ENCODE peak calls at places on chromosomes 3 and 15, in eight cellular contexts. One of them, this sample, is unnamed.
A peak's percentile ranks its signal among the peaks of the same experiment; 100 is the strongest.

GRCh38 chr3:30539772-30540171 is 66.6 kb upstream of the TGFBR2 start:
- DNase-seq in erythroblast: no peak
- DNase-seq in mesothelial cell of epicardium: no peak
- DNase-seq in GM12891: no peak
- DNase-seq in SW480: no peak
- DNase-seq in HEK293T: no peak
- DNase-seq in small intestine: no peak
- DNase-seq in H7: no peak
- DNase-seq in this sample: no peak

GRCh38 chr15:38130739-38131498 is 121.7 kb upstream of the SPRED1 start:
- DNase-seq in erythroblast: no peak
- DNase-seq in mesothelial cell of epicardium: peak; percentile 27
- DNase-seq in GM12891: no peak
- DNase-seq in SW480: peak; percentile 68
- DNase-seq in HEK293T: no peak
- DNase-seq in small intestine: peak; percentile 13
- DNase-seq in H7: peak; percentile 22
- DNase-seq in this sample: peak; percentile 87

GRCh38 chr3:178454714-178455113 is 81.5 kb upstream of the KCNMB2 start:
- DNase-seq in erythroblast: no peak
- DNase-seq in mesothelial cell of epicardium: no peak
- DNase-seq in GM12891: no peak
- DNase-seq in SW480: no peak
- DNase-seq in HEK293T: no peak
- DNase-seq in small intestine: no peak
- DNase-seq in H7: no peak
- DNase-seq in this sample: peak; percentile 14

GRCh38 chr3:54120657-54121403 is 1.5 kb upstream of the CACNA2D3 start:
- DNase-seq in erythroblast: no peak
- DNase-seq in mesothelial cell of epicardium: no peak
- DNase-seq in GM12891: peak; percentile 52
- DNase-seq in SW480: peak; percentile 39
- DNase-seq in HEK293T: peak; percentile 29
- DNase-seq in small intestine: no peak
- DNase-seq in H7: peak; percentile 83
- DNase-seq in this sample: no peak

GRCh38 chr3:30710017-30710416 is 103.6 kb downstream of the TGFBR2 start:
- DNase-seq in erythroblast: no peak
- DNase-seq in mesothelial cell of epicardium: no peak
- DNase-seq in GM12891: no peak
- DNase-seq in SW480: no peak
- DNase-seq in HEK293T: no peak
- DNase-seq in small intestine: no peak
- DNase-seq in H7: no peak
- DNase-seq in this sample: no peak

GRCh38 chr15:86650084-86650483 is 570.4 kb downstream of the AGBL1 start:
- DNase-seq in erythroblast: peak; percentile 9
- DNase-seq in mesothelial cell of epicardium: no peak
- DNase-seq in GM12891: no peak
- DNase-seq in SW480: peak; percentile 2
- DNase-seq in HEK293T: no peak
- DNase-seq in small intestine: peak; percentile 55
- DNase-seq in H7: no peak
- DNase-seq in this sample: no peak

GRCh38 chr15:47784820-47785219 is 67.5 kb downstream of the SEMA6D start:
- DNase-seq in erythroblast: no peak
- DNase-seq in mesothelial cell of epicardium: no peak
- DNase-seq in GM12891: no peak
- DNase-seq in SW480: no peak
- DNase-seq in HEK293T: no peak
- DNase-seq in small intestine: no peak
- DNase-seq in H7: no peak
- DNase-seq in this sample: no peak

GRCh38 chr3:132321321-132321720 is 4.1 kb downstream of the ACP3 start:
- DNase-seq in erythroblast: no peak
- DNase-seq in mesothelial cell of epicardium: no peak
- DNase-seq in GM12891: no peak
- DNase-seq in SW480: no peak
- DNase-seq in HEK293T: no peak
- DNase-seq in small intestine: no peak
- DNase-seq in H7: no peak
- DNase-seq in this sample: no peak

GRCh38 chr15:40336129-40337122 is 4.3 kb downstream of the CCDC9B start:
- DNase-seq in erythroblast: peak; percentile 39
- DNase-seq in mesothelial cell of epicardium: no peak
- DNase-seq in GM12891: no peak
- DNase-seq in SW480: no peak
- DNase-seq in HEK293T: no peak
- DNase-seq in small intestine: no peak
- DNase-seq in H7: peak; percentile 92
- DNase-seq in this sample: no peak

GRCh38 chr15:64009241-64009640 is 37.0 kb downstream of the DAPK2 start:
- DNase-seq in erythroblast: no peak
- DNase-seq in mesothelial cell of epicardium: no peak
- DNase-seq in GM12891: no peak
- DNase-seq in SW480: no peak
- DNase-seq in HEK293T: no peak
- DNase-seq in small intestine: peak; percentile 70
- DNase-seq in H7: no peak
- DNase-seq in this sample: no peak

GRCh38 chr3:157865449-157865862 is 240.8 kb downstream of the SHOX2 start:
- DNase-seq in erythroblast: peak; percentile 80
- DNase-seq in mesothelial cell of epicardium: no peak
- DNase-seq in GM12891: peak; percentile 30
- DNase-seq in SW480: peak; percentile 35
- DNase-seq in HEK293T: peak; percentile 78
- DNase-seq in small intestine: peak; percentile 5
- DNase-seq in H7: peak; percentile 75
- DNase-seq in this sample: no peak

GRCh38 chr15:55196011-55196410 is 730 bp downstream of the RSL24D1 start:
- DNase-seq in erythroblast: peak; percentile 70
- DNase-seq in mesothelial cell of epicardium: no peak
- DNase-seq in GM12891: no peak
- DNase-seq in SW480: no peak
- DNase-seq in HEK293T: no peak
- DNase-seq in small intestine: peak; percentile 7
- DNase-seq in H7: no peak
- DNase-seq in this sample: no peak

GRCh38 chr15:89335289-89336041 is 841 bp upstream of the POLG start:
- DNase-seq in erythroblast: no peak
- DNase-seq in mesothelial cell of epicardium: no peak
- DNase-seq in GM12891: no peak
- DNase-seq in SW480: no peak
- DNase-seq in HEK293T: peak; percentile 45
- DNase-seq in small intestine: no peak
- DNase-seq in H7: peak; percentile 62
- DNase-seq in this sample: no peak

GRCh38 chr3:157199841-157200240 is 39.9 kb upstream of the CCNL1 start:
- DNase-seq in erythroblast: no peak
- DNase-seq in mesothelial cell of epicardium: no peak
- DNase-seq in GM12891: no peak
- DNase-seq in SW480: no peak
- DNase-seq in HEK293T: no peak
- DNase-seq in small intestine: no peak
- DNase-seq in H7: no peak
- DNase-seq in this sample: no peak

GRCh38 chr3:51954120-51954519 is 1.1 kb upstream of the GPR62 start:
- DNase-seq in erythroblast: no peak
- DNase-seq in mesothelial cell of epicardium: no peak
- DNase-seq in GM12891: no peak
- DNase-seq in SW480: no peak
- DNase-seq in HEK293T: no peak
- DNase-seq in small intestine: no peak
- DNase-seq in H7: no peak
- DNase-seq in this sample: no peak

GRCh38 chr15:92807971-92808571 is 92.1 kb upstream of the CHD2 start:
- DNase-seq in erythroblast: peak; percentile 68
- DNase-seq in mesothelial cell of epicardium: no peak
- DNase-seq in GM12891: no peak
- DNase-seq in SW480: peak; percentile 44
- DNase-seq in HEK293T: no peak
- DNase-seq in small intestine: peak; percentile 59
- DNase-seq in H7: peak; percentile 51
- DNase-seq in this sample: no peak

GRCh38 chr3:122355612-122356011 is 27.4 kb downstream of the MIX23 start:
- DNase-seq in erythroblast: peak; percentile 53
- DNase-seq in mesothelial cell of epicardium: no peak
- DNase-seq in GM12891: no peak
- DNase-seq in SW480: no peak
- DNase-seq in HEK293T: no peak
- DNase-seq in small intestine: no peak
- DNase-seq in H7: no peak
- DNase-seq in this sample: no peak

GRCh38 chr15:73273181-73274002 is 95.4 kb downstream of the HCN4 start:
- DNase-seq in erythroblast: peak; percentile 70
- DNase-seq in mesothelial cell of epicardium: no peak
- DNase-seq in GM12891: peak; percentile 30
- DNase-seq in SW480: peak; percentile 57
- DNase-seq in HEK293T: peak; percentile 69
- DNase-seq in small intestine: peak; percentile 59
- DNase-seq in H7: peak; percentile 71
- DNase-seq in this sample: no peak

GRCh38 chr15:75573643-75574384 is 5.3 kb downstream of the PTPN9 start:
- DNase-seq in erythroblast: no peak
- DNase-seq in mesothelial cell of epicardium: no peak
- DNase-seq in GM12891: no peak
- DNase-seq in SW480: no peak
- DNase-seq in HEK293T: no peak
- DNase-seq in small intestine: no peak
- DNase-seq in H7: peak; percentile 59
- DNase-seq in this sample: no peak

GRCh38 chr3:13634151-13634550 is 85.2 kb downstream of the FBLN2 start:
- DNase-seq in erythroblast: no peak
- DNase-seq in mesothelial cell of epicardium: no peak
- DNase-seq in GM12891: no peak
- DNase-seq in SW480: no peak
- DNase-seq in HEK293T: no peak
- DNase-seq in small intestine: no peak
- DNase-seq in H7: no peak
- DNase-seq in this sample: no peak

GRCh38 chr3:75001330-75001729 is 386.9 kb upstream of the CNTN3 start:
- DNase-seq in erythroblast: peak; percentile 2
- DNase-seq in mesothelial cell of epicardium: no peak
- DNase-seq in GM12891: no peak
- DNase-seq in SW480: peak; percentile 11
- DNase-seq in HEK293T: no peak
- DNase-seq in small intestine: no peak
- DNase-seq in H7: peak; percentile 43
- DNase-seq in this sample: no peak

GRCh38 chr3:171379281-171379680 is 80.9 kb downstream of the TNIK start:
- DNase-seq in erythroblast: no peak
- DNase-seq in mesothelial cell of epicardium: no peak
- DNase-seq in GM12891: no peak
- DNase-seq in SW480: no peak
- DNase-seq in HEK293T: no peak
- DNase-seq in small intestine: no peak
- DNase-seq in H7: no peak
- DNase-seq in this sample: peak; percentile 80

GRCh38 chr3:158106773-158107461 is 697 bp upstream of the SHOX2 start:
- DNase-seq in erythroblast: peak; percentile 68
- DNase-seq in mesothelial cell of epicardium: no peak
- DNase-seq in GM12891: no peak
- DNase-seq in SW480: peak; percentile 36
- DNase-seq in HEK293T: peak; percentile 52
- DNase-seq in small intestine: no peak
- DNase-seq in H7: peak; percentile 65
- DNase-seq in this sample: no peak

GRCh38 chr15:68791431-68792283 is 29.0 kb downstream of the ANP32A start:
- DNase-seq in erythroblast: no peak
- DNase-seq in mesothelial cell of epicardium: no peak
- DNase-seq in GM12891: peak; percentile 40
- DNase-seq in SW480: no peak
- DNase-seq in HEK293T: no peak
- DNase-seq in small intestine: no peak
- DNase-seq in H7: peak; percentile 72
- DNase-seq in this sample: no peak

GRCh38 chr15:39553947-39554731 is 26.7 kb upstream of the THBS1 start:
- DNase-seq in erythroblast: no peak
- DNase-seq in mesothelial cell of epicardium: no peak
- DNase-seq in GM12891: no peak
- DNase-seq in SW480: no peak
- DNase-seq in HEK293T: no peak
- DNase-seq in small intestine: no peak
- DNase-seq in H7: no peak
- DNase-seq in this sample: no peak

GRCh38 chr3:178059124-178059523 is 477.1 kb upstream of the KCNMB2 start:
- DNase-seq in erythroblast: no peak
- DNase-seq in mesothelial cell of epicardium: no peak
- DNase-seq in GM12891: no peak
- DNase-seq in SW480: no peak
- DNase-seq in HEK293T: no peak
- DNase-seq in small intestine: no peak
- DNase-seq in H7: no peak
- DNase-seq in this sample: no peak

GRCh38 chr15:98813956-98814355 is 165.6 kb downstream of the IGF1R start:
- DNase-seq in erythroblast: no peak
- DNase-seq in mesothelial cell of epicardium: no peak
- DNase-seq in GM12891: no peak
- DNase-seq in SW480: no peak
- DNase-seq in HEK293T: no peak
- DNase-seq in small intestine: no peak
- DNase-seq in H7: no peak
- DNase-seq in this sample: no peak

GRCh38 chr15:96972201-96972600 is 641.7 kb downstream of the NR2F2 start:
- DNase-seq in erythroblast: no peak
- DNase-seq in mesothelial cell of epicardium: no peak
- DNase-seq in GM12891: no peak
- DNase-seq in SW480: peak; percentile 44
- DNase-seq in HEK293T: no peak
- DNase-seq in small intestine: no peak
- DNase-seq in H7: no peak
- DNase-seq in this sample: no peak

GRCh38 chr3:97928986-97929385 is 43.2 kb downstream of the RIOX2 start:
- DNase-seq in erythroblast: no peak
- DNase-seq in mesothelial cell of epicardium: no peak
- DNase-seq in GM12891: no peak
- DNase-seq in SW480: no peak
- DNase-seq in HEK293T: no peak
- DNase-seq in small intestine: no peak
- DNase-seq in H7: no peak
- DNase-seq in this sample: no peak

GRCh38 chr3:125281411-125281810 is 68.9 kb upstream of the SLC12A8 start:
- DNase-seq in erythroblast: no peak
- DNase-seq in mesothelial cell of epicardium: no peak
- DNase-seq in GM12891: no peak
- DNase-seq in SW480: no peak
- DNase-seq in HEK293T: no peak
- DNase-seq in small intestine: no peak
- DNase-seq in H7: no peak
- DNase-seq in this sample: no peak

GRCh38 chr3:29922990-29923746 is 642.3 kb downstream of the RBMS3 start:
- DNase-seq in erythroblast: no peak
- DNase-seq in mesothelial cell of epicardium: no peak
- DNase-seq in GM12891: no peak
- DNase-seq in SW480: peak; percentile 99
- DNase-seq in HEK293T: no peak
- DNase-seq in small intestine: peak; percentile 0
- DNase-seq in H7: no peak
- DNase-seq in this sample: peak; percentile 14

GRCh38 chr3:4350789-4351163 is 47.6 kb downstream of the SETMAR start:
- DNase-seq in erythroblast: peak; percentile 89
- DNase-seq in mesothelial cell of epicardium: no peak
- DNase-seq in GM12891: peak; percentile 32
- DNase-seq in SW480: peak; percentile 58
- DNase-seq in HEK293T: peak; percentile 60
- DNase-seq in small intestine: peak; percentile 89
- DNase-seq in H7: peak; percentile 54
- DNase-seq in this sample: no peak

GRCh38 chr3:169448501-169448900 is 215.0 kb downstream of the MECOM start:
- DNase-seq in erythroblast: no peak
- DNase-seq in mesothelial cell of epicardium: no peak
- DNase-seq in GM12891: no peak
- DNase-seq in SW480: no peak
- DNase-seq in HEK293T: no peak
- DNase-seq in small intestine: no peak
- DNase-seq in H7: no peak
- DNase-seq in this sample: no peak

GRCh38 chr15:37019479-37020433 is 80.6 kb downstream of the MEIS2 start:
- DNase-seq in erythroblast: no peak
- DNase-seq in mesothelial cell of epicardium: no peak
- DNase-seq in GM12891: no peak
- DNase-seq in SW480: no peak
- DNase-seq in HEK293T: peak; percentile 12
- DNase-seq in small intestine: peak; percentile 49
- DNase-seq in H7: no peak
- DNase-seq in this sample: no peak

This sample was measured in retinal pigment epithelial cell.